ENCODE peak calls at places on chromosomes 11 and 22, in nine cellular contexts. One of them, this sample, is unnamed.

GRCh38 chr22:19799322-19800190 is 39.0 kb downstream of the TBX1 start:
- DNase-seq in H1: no peak
- DNase-seq in cardiac muscle cell: no peak
- DNase-seq in omental fat pad: no peak
- DNase-seq in fibroblast of lung: peak
- DNase-seq in psoas muscle: peak
- DNase-seq in RWPE1: no peak
- DNase-seq in WTC11: no peak
- DNase-seq in astrocyte of the cerebellum: peak
- DNase-seq in this sample: no peak

GRCh38 chr11:127493330-127493729 is 492.8 kb upstream of the KIRREL3 start:
- DNase-seq in fibroblast of lung: peak
- DNase-seq in WTC11: no peak
- DNase-seq in omental fat pad: no peak
- DNase-seq in astrocyte of the cerebellum: peak
- DNase-seq in RWPE1: no peak
- DNase-seq in cardiac muscle cell: peak
- DNase-seq in psoas muscle: no peak
- DNase-seq in H1: no peak
- DNase-seq in this sample: no peak

GRCh38 chr22:23365961-23366360 is 185.7 kb downstream of the BCR start:
- DNase-seq in H1: no peak
- DNase-seq in WTC11: no peak
- DNase-seq in cardiac muscle cell: no peak
- DNase-seq in fibroblast of lung: no peak
- DNase-seq in psoas muscle: no peak
- DNase-seq in RWPE1: no peak
- DNase-seq in omental fat pad: no peak
- DNase-seq in astrocyte of the cerebellum: no peak
- DNase-seq in this sample: no peak

GRCh38 chr11:77346906-77347603 is 45.6 kb upstream of the GDPD4 start:
- DNase-seq in RWPE1: no peak
- DNase-seq in WTC11: no peak
- DNase-seq in astrocyte of the cerebellum: peak
- DNase-seq in psoas muscle: no peak
- DNase-seq in cardiac muscle cell: no peak
- DNase-seq in omental fat pad: no peak
- DNase-seq in fibroblast of lung: peak
- DNase-seq in H1: no peak
- DNase-seq in this sample: no peak

GRCh38 chr22:27204817-27205216 is 547.4 kb downstream of the MIAT start:
- DNase-seq in fibroblast of lung: no peak
- DNase-seq in cardiac muscle cell: no peak
- DNase-seq in H1: no peak
- DNase-seq in WTC11: no peak
- DNase-seq in astrocyte of the cerebellum: no peak
- DNase-seq in RWPE1: no peak
- DNase-seq in psoas muscle: no peak
- DNase-seq in omental fat pad: no peak
- DNase-seq in this sample: no peak

GRCh38 chr22:50530280-50530856 is 556 bp upstream of the TYMP start:
- DNase-seq in RWPE1: no peak
- DNase-seq in psoas muscle: peak
- DNase-seq in WTC11: peak
- DNase-seq in H1: no peak
- DNase-seq in astrocyte of the cerebellum: no peak
- DNase-seq in omental fat pad: no peak
- DNase-seq in cardiac muscle cell: no peak
- DNase-seq in fibroblast of lung: peak
- DNase-seq in this sample: no peak

GRCh38 chr11:118921929-118922744 is 3.6 kb downstream of the BCL9L start:
- DNase-seq in cardiac muscle cell: peak
- DNase-seq in omental fat pad: no peak
- DNase-seq in fibroblast of lung: peak
- DNase-seq in psoas muscle: peak
- DNase-seq in WTC11: peak
- DNase-seq in astrocyte of the cerebellum: no peak
- DNase-seq in H1: no peak
- DNase-seq in RWPE1: peak
- DNase-seq in this sample: no peak

GRCh38 chr11:105202844-105203548 is 63.4 kb upstream of the CARD18 start:
- DNase-seq in astrocyte of the cerebellum: no peak
- DNase-seq in omental fat pad: no peak
- DNase-seq in WTC11: no peak
- DNase-seq in psoas muscle: no peak
- DNase-seq in RWPE1: no peak
- DNase-seq in H1: no peak
- DNase-seq in fibroblast of lung: peak
- DNase-seq in cardiac muscle cell: no peak
- DNase-seq in this sample: no peak

GRCh38 chr11:2772544-2773031 is 72.8 kb upstream of the KCNQ1OT1 start:
- DNase-seq in astrocyte of the cerebellum: no peak
- DNase-seq in fibroblast of lung: peak
- DNase-seq in psoas muscle: no peak
- DNase-seq in cardiac muscle cell: no peak
- DNase-seq in H1: no peak
- DNase-seq in WTC11: peak
- DNase-seq in RWPE1: peak
- DNase-seq in omental fat pad: no peak
- DNase-seq in this sample: no peak

GRCh38 chr11:95450547-95451123 is 219.6 kb upstream of the SESN3 start:
- DNase-seq in omental fat pad: no peak
- DNase-seq in WTC11: no peak
- DNase-seq in psoas muscle: no peak
- DNase-seq in cardiac muscle cell: no peak
- DNase-seq in astrocyte of the cerebellum: no peak
- DNase-seq in RWPE1: no peak
- DNase-seq in H1: no peak
- DNase-seq in fibroblast of lung: peak
- DNase-seq in this sample: no peak

GRCh38 chr11:120715239-120715638 is 203.7 kb downstream of the GRIK4 start:
- DNase-seq in WTC11: no peak
- DNase-seq in fibroblast of lung: no peak
- DNase-seq in cardiac muscle cell: no peak
- DNase-seq in RWPE1: no peak
- DNase-seq in omental fat pad: no peak
- DNase-seq in astrocyte of the cerebellum: no peak
- DNase-seq in psoas muscle: no peak
- DNase-seq in H1: no peak
- DNase-seq in this sample: no peak
- TF ChIP-seq CTCF in WTC11: peak
- TF ChIP-seq CTCF in fibroblast of lung: peak
- TF ChIP-seq CTCF in cardiac muscle cell: peak
- TF ChIP-seq CTCF in RWPE1: peak
- TF ChIP-seq CTCF in omental fat pad: no peak
- TF ChIP-seq CTCF in astrocyte of the cerebellum: peak
- TF ChIP-seq CTCF in psoas muscle: no peak
- TF ChIP-seq CTCF in H1: peak
- TF ChIP-seq CTCF in this sample: peak

GRCh38 chr11:74694536-74694935 is 36.7 kb downstream of the CHRDL2 start:
- DNase-seq in omental fat pad: no peak
- DNase-seq in fibroblast of lung: no peak
- DNase-seq in RWPE1: peak
- DNase-seq in WTC11: no peak
- DNase-seq in astrocyte of the cerebellum: no peak
- DNase-seq in H1: no peak
- DNase-seq in psoas muscle: no peak
- DNase-seq in cardiac muscle cell: no peak
- DNase-seq in this sample: no peak

GRCh38 chr11:74693531-74693930 is 37.7 kb downstream of the CHRDL2 start:
- DNase-seq in RWPE1: no peak
- DNase-seq in psoas muscle: no peak
- DNase-seq in omental fat pad: no peak
- DNase-seq in fibroblast of lung: no peak
- DNase-seq in cardiac muscle cell: no peak
- DNase-seq in H1: no peak
- DNase-seq in astrocyte of the cerebellum: no peak
- DNase-seq in WTC11: no peak
- DNase-seq in this sample: no peak

GRCh38 chr11:74695705-74696280 is 35.4 kb downstream of the CHRDL2 start:
- DNase-seq in RWPE1: no peak
- DNase-seq in WTC11: no peak
- DNase-seq in H1: no peak
- DNase-seq in fibroblast of lung: no peak
- DNase-seq in astrocyte of the cerebellum: no peak
- DNase-seq in cardiac muscle cell: no peak
- DNase-seq in psoas muscle: no peak
- DNase-seq in omental fat pad: no peak
- DNase-seq in this sample: no peak

GRCh38 chr11:74696488-74696887 is 34.7 kb downstream of the CHRDL2 start:
- DNase-seq in fibroblast of lung: no peak
- DNase-seq in psoas muscle: peak
- DNase-seq in H1: no peak
- DNase-seq in WTC11: no peak
- DNase-seq in astrocyte of the cerebellum: no peak
- DNase-seq in cardiac muscle cell: no peak
- DNase-seq in RWPE1: no peak
- DNase-seq in omental fat pad: no peak
- DNase-seq in this sample: no peak

DNA sequence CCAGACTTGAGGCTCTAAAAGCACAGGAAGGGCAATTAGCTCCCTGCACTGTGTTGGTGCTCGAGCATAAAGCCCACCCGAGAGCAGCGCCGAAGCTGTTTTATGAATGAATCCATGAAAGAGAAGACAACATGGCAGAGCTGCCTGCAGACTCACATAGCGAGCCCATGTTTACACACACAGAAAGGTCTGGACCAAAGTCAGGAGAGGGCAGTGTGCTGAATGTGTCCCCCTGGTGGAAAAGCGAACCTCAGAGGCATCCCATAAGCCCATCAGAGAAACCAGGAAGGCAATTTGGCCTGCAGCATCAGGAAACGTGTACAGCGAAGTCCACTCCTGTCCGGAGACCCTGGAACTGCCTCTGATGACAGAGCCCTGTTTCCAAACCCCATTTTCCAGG is 37.1 kb downstream of the CHRDL2 start:
- DNase-seq in cardiac muscle cell: no peak
- DNase-seq in RWPE1: no peak
- DNase-seq in H1: no peak
- DNase-seq in WTC11: no peak
- DNase-seq in fibroblast of lung: no peak
- DNase-seq in omental fat pad: no peak
- DNase-seq in psoas muscle: no peak
- DNase-seq in astrocyte of the cerebellum: no peak
- DNase-seq in this sample: no peak
- TF ChIP-seq CTCF in cardiac muscle cell: peak
- TF ChIP-seq CTCF in RWPE1: no peak
- TF ChIP-seq CTCF in H1: peak
- TF ChIP-seq CTCF in WTC11: no peak
- TF ChIP-seq CTCF in fibroblast of lung: no peak
- TF ChIP-seq CTCF in omental fat pad: no peak
- TF ChIP-seq CTCF in psoas muscle: no peak
- TF ChIP-seq CTCF in astrocyte of the cerebellum: peak
- TF ChIP-seq CTCF in this sample: peak

DNA sequence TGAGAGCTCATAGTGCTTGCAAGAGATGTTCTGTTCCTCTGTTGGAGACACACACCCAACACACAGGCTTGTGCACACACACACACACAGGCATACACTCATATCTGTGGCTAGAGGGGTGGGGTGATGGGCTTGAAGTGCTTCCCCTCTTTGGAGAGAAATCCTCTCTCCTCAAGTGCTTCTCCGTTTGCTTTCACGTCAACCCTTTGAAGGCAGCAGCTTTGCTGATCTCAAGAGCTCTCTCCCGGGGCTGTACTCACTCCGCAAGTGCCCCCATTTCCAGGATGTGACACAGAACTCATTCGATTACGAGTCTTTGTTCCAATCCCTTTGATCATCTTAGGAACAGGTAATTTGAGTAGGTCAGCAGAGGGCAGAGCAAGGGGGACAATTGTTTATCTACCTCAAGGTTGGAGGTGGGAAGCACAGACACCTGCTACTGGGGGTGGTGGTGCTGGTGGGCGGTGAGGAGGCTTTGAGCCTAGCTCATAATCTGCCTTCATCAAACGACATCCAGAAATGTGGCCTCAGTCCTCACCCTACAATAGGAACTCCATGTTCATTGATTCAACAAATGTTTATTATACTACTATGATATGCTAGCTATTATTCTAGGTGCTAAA is 529.8 kb upstream of the CADM1 start:
- DNase-seq in WTC11: no peak
- DNase-seq in psoas muscle: no peak
- DNase-seq in RWPE1: no peak
- DNase-seq in omental fat pad: no peak
- DNase-seq in fibroblast of lung: no peak
- DNase-seq in astrocyte of the cerebellum: no peak
- DNase-seq in H1: no peak
- DNase-seq in cardiac muscle cell: peak
- DNase-seq in this sample: no peak
- TF ChIP-seq CTCF in WTC11: no peak
- TF ChIP-seq CTCF in psoas muscle: no peak
- TF ChIP-seq CTCF in RWPE1: no peak
- TF ChIP-seq CTCF in omental fat pad: no peak
- TF ChIP-seq CTCF in fibroblast of lung: no peak
- TF ChIP-seq CTCF in astrocyte of the cerebellum: no peak
- TF ChIP-seq CTCF in H1: no peak
- TF ChIP-seq CTCF in cardiac muscle cell: no peak
- TF ChIP-seq CTCF in this sample: no peak

GRCh38 chr11:1390603-1391164 is 950 bp downstream of the BRSK2 start:
- DNase-seq in omental fat pad: no peak
- DNase-seq in WTC11: peak
- DNase-seq in H1: no peak
- DNase-seq in fibroblast of lung: peak
- DNase-seq in psoas muscle: peak
- DNase-seq in RWPE1: no peak
- DNase-seq in cardiac muscle cell: peak
- DNase-seq in astrocyte of the cerebellum: no peak
- DNase-seq in this sample: no peak
- TF ChIP-seq CTCF in omental fat pad: no peak
- TF ChIP-seq CTCF in WTC11: no peak
- TF ChIP-seq CTCF in H1: no peak
- TF ChIP-seq CTCF in fibroblast of lung: no peak
- TF ChIP-seq CTCF in psoas muscle: no peak
- TF ChIP-seq CTCF in RWPE1: no peak
- TF ChIP-seq CTCF in cardiac muscle cell: no peak
- TF ChIP-seq CTCF in astrocyte of the cerebellum: no peak
- TF ChIP-seq CTCF in this sample: no peak

DNA sequence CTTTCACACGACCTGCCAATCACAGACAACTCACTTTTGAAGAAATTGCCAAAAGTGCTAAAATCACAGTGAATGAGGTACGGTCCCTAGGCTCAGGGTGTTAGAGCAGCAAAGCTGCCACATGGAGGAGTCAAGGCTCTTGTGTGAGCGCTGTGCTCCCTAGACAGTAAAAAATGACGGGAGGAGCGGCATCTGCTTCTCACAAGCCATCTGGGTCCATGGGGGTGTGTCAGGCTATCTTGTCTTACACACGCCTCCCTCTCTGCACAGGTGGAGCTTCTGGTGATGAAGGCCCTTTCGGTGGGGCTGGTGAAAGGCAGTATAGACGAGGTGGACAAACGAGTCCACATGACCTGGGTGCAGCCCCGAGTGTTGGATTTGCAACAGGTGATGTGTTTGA is 14.8 kb downstream of the PSMD13 start:
- DNase-seq in fibroblast of lung: no peak
- DNase-seq in astrocyte of the cerebellum: no peak
- DNase-seq in psoas muscle: no peak
- DNase-seq in H1: no peak
- DNase-seq in RWPE1: no peak
- DNase-seq in WTC11: no peak
- DNase-seq in cardiac muscle cell: no peak
- DNase-seq in omental fat pad: no peak
- DNase-seq in this sample: no peak
- TF ChIP-seq CTCF in fibroblast of lung: no peak
- TF ChIP-seq CTCF in astrocyte of the cerebellum: no peak
- TF ChIP-seq CTCF in psoas muscle: no peak
- TF ChIP-seq CTCF in H1: no peak
- TF ChIP-seq CTCF in RWPE1: no peak
- TF ChIP-seq CTCF in WTC11: no peak
- TF ChIP-seq CTCF in cardiac muscle cell: no peak
- TF ChIP-seq CTCF in omental fat pad: no peak
- TF ChIP-seq CTCF in this sample: no peak